ENCODE peak calls at places on chromosomes 3 and 15, in five cellular contexts. One of them, this sample, is unnamed.

GRCh38 chr3:188605960-188606359 is 452.0 kb downstream of the LPP start:
- DNase-seq in activated T-cell treated with anti-CD3 and anti-CD28 coated beads for 4 hours: no peak
- DNase-seq in astrocyte of the cerebellum: no peak
- DNase-seq in GM03348: no peak
- DNase-seq in HTR-8/SVneo: no peak
- DNase-seq in this sample: no peak

GRCh38 chr15:78315686-78316085 is 16.3 kb upstream of the SKIC8 start:
- DNase-seq in activated T-cell treated with anti-CD3 and anti-CD28 coated beads for 4 hours: no peak
- DNase-seq in astrocyte of the cerebellum: no peak
- DNase-seq in GM03348: no peak
- DNase-seq in HTR-8/SVneo: no peak
- DNase-seq in this sample: no peak

GRCh38 chr15:89496155-89497098 is at the start of gene RHCG:
- DNase-seq in activated T-cell treated with anti-CD3 and anti-CD28 coated beads for 4 hours: no peak
- DNase-seq in astrocyte of the cerebellum: no peak
- DNase-seq in GM03348: no peak
- DNase-seq in HTR-8/SVneo: no peak
- DNase-seq in this sample: peak; percentile 51

GRCh38 chr3:131995936-131996335 is 38.9 kb downstream of the CPNE4 start:
- DNase-seq in activated T-cell treated with anti-CD3 and anti-CD28 coated beads for 4 hours: no peak
- DNase-seq in astrocyte of the cerebellum: no peak
- DNase-seq in GM03348: no peak
- DNase-seq in HTR-8/SVneo: no peak
- DNase-seq in this sample: no peak

GRCh38 chr3:128489860-128490649 is 2.9 kb downstream of the GATA2 start:
- DNase-seq in activated T-cell treated with anti-CD3 and anti-CD28 coated beads for 4 hours: no peak
- DNase-seq in astrocyte of the cerebellum: no peak
- DNase-seq in GM03348: peak; percentile 65
- DNase-seq in HTR-8/SVneo: no peak
- DNase-seq in this sample: peak; percentile 63

GRCh38 chr15:101723874-101724674 is at the start of gene TARS3:
- DNase-seq in activated T-cell treated with anti-CD3 and anti-CD28 coated beads for 4 hours: peak; percentile 96
- DNase-seq in astrocyte of the cerebellum: peak; percentile 43
- DNase-seq in GM03348: peak; percentile 99
- DNase-seq in HTR-8/SVneo: peak; percentile 83
- DNase-seq in this sample: peak; percentile 94

GRCh38 chr3:120536642-120537041 is 59.5 kb upstream of the NDUFB4 start:
- DNase-seq in activated T-cell treated with anti-CD3 and anti-CD28 coated beads for 4 hours: no peak
- DNase-seq in astrocyte of the cerebellum: no peak
- DNase-seq in GM03348: no peak
- DNase-seq in HTR-8/SVneo: no peak
- DNase-seq in this sample: no peak

GRCh38 chr3:177516130-177517011 is 319.1 kb upstream of the TBL1XR1 start:
- DNase-seq in activated T-cell treated with anti-CD3 and anti-CD28 coated beads for 4 hours: no peak
- DNase-seq in astrocyte of the cerebellum: peak; percentile 96
- DNase-seq in GM03348: peak; percentile 56
- DNase-seq in HTR-8/SVneo: peak; percentile 44
- DNase-seq in this sample: peak; percentile 67

GRCh38 chr3:67605377-67605776 is 49.0 kb downstream of the SUCLG2 start:
- DNase-seq in activated T-cell treated with anti-CD3 and anti-CD28 coated beads for 4 hours: no peak
- DNase-seq in astrocyte of the cerebellum: peak; percentile 62
- DNase-seq in GM03348: peak; percentile 72
- DNase-seq in HTR-8/SVneo: peak; percentile 36
- DNase-seq in this sample: peak; percentile 3

GRCh38 chr15:69576035-69576526 is 123.5 kb downstream of the RPLP1 start:
- DNase-seq in activated T-cell treated with anti-CD3 and anti-CD28 coated beads for 4 hours: peak; percentile 55
- DNase-seq in astrocyte of the cerebellum: no peak
- DNase-seq in GM03348: peak; percentile 75
- DNase-seq in HTR-8/SVneo: peak; percentile 71
- DNase-seq in this sample: peak; percentile 70

GRCh38 chr3:127734181-127734720 is 61.5 kb downstream of the ABTB1 start:
- DNase-seq in activated T-cell treated with anti-CD3 and anti-CD28 coated beads for 4 hours: no peak
- DNase-seq in astrocyte of the cerebellum: no peak
- DNase-seq in GM03348: no peak
- DNase-seq in HTR-8/SVneo: no peak
- DNase-seq in this sample: no peak

GRCh38 chr3:5197470-5198312 is 10.2 kb downstream of the EDEM1 start:
- DNase-seq in activated T-cell treated with anti-CD3 and anti-CD28 coated beads for 4 hours: no peak
- DNase-seq in astrocyte of the cerebellum: no peak
- DNase-seq in GM03348: peak; percentile 48
- DNase-seq in HTR-8/SVneo: no peak
- DNase-seq in this sample: no peak

GRCh38 chr3:2283818-2284217 is 185.2 kb downstream of the CNTN4 start:
- DNase-seq in activated T-cell treated with anti-CD3 and anti-CD28 coated beads for 4 hours: no peak
- DNase-seq in astrocyte of the cerebellum: no peak
- DNase-seq in GM03348: no peak
- DNase-seq in HTR-8/SVneo: no peak
- DNase-seq in this sample: no peak

GRCh38 chr15:67543348-67543718 is 830 bp downstream of the MAP2K5 start:
- DNase-seq in activated T-cell treated with anti-CD3 and anti-CD28 coated beads for 4 hours: no peak
- DNase-seq in astrocyte of the cerebellum: no peak
- DNase-seq in GM03348: peak; percentile 36
- DNase-seq in HTR-8/SVneo: peak; percentile 30
- DNase-seq in this sample: no peak

GRCh38 chr3:38843898-38844297 is 27.9 kb upstream of the SCN10A start:
- DNase-seq in activated T-cell treated with anti-CD3 and anti-CD28 coated beads for 4 hours: no peak
- DNase-seq in astrocyte of the cerebellum: peak; percentile 48
- DNase-seq in GM03348: peak; percentile 48
- DNase-seq in HTR-8/SVneo: peak; percentile 32
- DNase-seq in this sample: peak; percentile 38

GRCh38 chr3:38039899-38040261 is 872 bp downstream of the DLEC1 start:
- DNase-seq in activated T-cell treated with anti-CD3 and anti-CD28 coated beads for 4 hours: no peak
- DNase-seq in astrocyte of the cerebellum: no peak
- DNase-seq in GM03348: peak; percentile 25
- DNase-seq in HTR-8/SVneo: no peak
- DNase-seq in this sample: peak; percentile 13

GRCh38 chr15:29849218-29849617 is 26.9 kb upstream of the TJP1 start:
- DNase-seq in activated T-cell treated with anti-CD3 and anti-CD28 coated beads for 4 hours: no peak
- DNase-seq in astrocyte of the cerebellum: no peak
- DNase-seq in GM03348: no peak
- DNase-seq in HTR-8/SVneo: no peak
- DNase-seq in this sample: peak; percentile 43

GRCh38 chr3:197561926-197562325 is 6.2 kb upstream of the BDH1 start:
- DNase-seq in activated T-cell treated with anti-CD3 and anti-CD28 coated beads for 4 hours: no peak
- DNase-seq in astrocyte of the cerebellum: no peak
- DNase-seq in GM03348: no peak
- DNase-seq in HTR-8/SVneo: no peak
- DNase-seq in this sample: no peak

GRCh38 chr3:156252656-156253055 is 132.3 kb downstream of the KCNAB1 start:
- DNase-seq in activated T-cell treated with anti-CD3 and anti-CD28 coated beads for 4 hours: no peak
- DNase-seq in astrocyte of the cerebellum: no peak
- DNase-seq in GM03348: no peak
- DNase-seq in HTR-8/SVneo: no peak
- DNase-seq in this sample: no peak

GRCh38 chr3:113736548-113737089 is 9.4 kb downstream of the NAA50 start:
- DNase-seq in activated T-cell treated with anti-CD3 and anti-CD28 coated beads for 4 hours: no peak
- DNase-seq in astrocyte of the cerebellum: peak; percentile 63
- DNase-seq in GM03348: peak; percentile 60
- DNase-seq in HTR-8/SVneo: peak; percentile 33
- DNase-seq in this sample: peak; percentile 37

GRCh38 chr3:28053759-28054158 is 187.7 kb upstream of the CMC1 start:
- DNase-seq in activated T-cell treated with anti-CD3 and anti-CD28 coated beads for 4 hours: no peak
- DNase-seq in astrocyte of the cerebellum: no peak
- DNase-seq in GM03348: peak; percentile 65
- DNase-seq in HTR-8/SVneo: no peak
- DNase-seq in this sample: peak; percentile 26

GRCh38 chr3:37546876-37547275 is 314.8 kb upstream of the CTDSPL start:
- DNase-seq in activated T-cell treated with anti-CD3 and anti-CD28 coated beads for 4 hours: no peak
- DNase-seq in astrocyte of the cerebellum: no peak
- DNase-seq in GM03348: peak; percentile 77
- DNase-seq in HTR-8/SVneo: peak; percentile 31
- DNase-seq in this sample: peak; percentile 13

GRCh38 chr3:73412020-73412419 is 212.7 kb downstream of the PDZRN3 start:
- DNase-seq in activated T-cell treated with anti-CD3 and anti-CD28 coated beads for 4 hours: no peak
- DNase-seq in astrocyte of the cerebellum: no peak
- DNase-seq in GM03348: no peak
- DNase-seq in HTR-8/SVneo: no peak
- DNase-seq in this sample: no peak

GRCh38 chr3:62601238-62601856 is 228.0 kb upstream of the FEZF2 start:
- DNase-seq in activated T-cell treated with anti-CD3 and anti-CD28 coated beads for 4 hours: no peak
- DNase-seq in astrocyte of the cerebellum: no peak
- DNase-seq in GM03348: peak; percentile 44
- DNase-seq in HTR-8/SVneo: no peak
- DNase-seq in this sample: peak; percentile 65

GRCh38 chr3:137325934-137326333 is 368.2 kb downstream of the IL20RB start:
- DNase-seq in activated T-cell treated with anti-CD3 and anti-CD28 coated beads for 4 hours: no peak
- DNase-seq in astrocyte of the cerebellum: no peak
- DNase-seq in GM03348: no peak
- DNase-seq in HTR-8/SVneo: no peak
- DNase-seq in this sample: no peak

GRCh38 chr3:51938780-51939425 is 2.8 kb downstream of the RRP9 start:
- DNase-seq in activated T-cell treated with anti-CD3 and anti-CD28 coated beads for 4 hours: no peak
- DNase-seq in astrocyte of the cerebellum: no peak
- DNase-seq in GM03348: no peak
- DNase-seq in HTR-8/SVneo: no peak
- DNase-seq in this sample: no peak

GRCh38 chr3:120102674-120103073 is 8.4 kb upstream of the GSK3B start:
- DNase-seq in activated T-cell treated with anti-CD3 and anti-CD28 coated beads for 4 hours: no peak
- DNase-seq in astrocyte of the cerebellum: no peak
- DNase-seq in GM03348: no peak
- DNase-seq in HTR-8/SVneo: no peak
- DNase-seq in this sample: no peak

GRCh38 chr15:92184142-92184541 is 209.5 kb upstream of the ST8SIA2 start:
- DNase-seq in activated T-cell treated with anti-CD3 and anti-CD28 coated beads for 4 hours: no peak
- DNase-seq in astrocyte of the cerebellum: no peak
- DNase-seq in GM03348: no peak
- DNase-seq in HTR-8/SVneo: no peak
- DNase-seq in this sample: no peak

GRCh38 chr3:31321620-31322019 is 211.1 kb upstream of the STT3B start:
- DNase-seq in activated T-cell treated with anti-CD3 and anti-CD28 coated beads for 4 hours: no peak
- DNase-seq in astrocyte of the cerebellum: no peak
- DNase-seq in GM03348: no peak
- DNase-seq in HTR-8/SVneo: no peak
- DNase-seq in this sample: no peak

GRCh38 chr15:63843901-63844317 is 10.2 kb upstream of the HERC1 start:
- DNase-seq in activated T-cell treated with anti-CD3 and anti-CD28 coated beads for 4 hours: no peak
- DNase-seq in astrocyte of the cerebellum: no peak
- DNase-seq in GM03348: peak; percentile 36
- DNase-seq in HTR-8/SVneo: peak; percentile 54
- DNase-seq in this sample: no peak

GRCh38 chr3:170701696-170702678 is 116.1 kb upstream of the SLC7A14 start:
- DNase-seq in activated T-cell treated with anti-CD3 and anti-CD28 coated beads for 4 hours: no peak
- DNase-seq in astrocyte of the cerebellum: no peak
- DNase-seq in GM03348: no peak
- DNase-seq in HTR-8/SVneo: no peak
- DNase-seq in this sample: no peak

GRCh38 chr3:144403040-144403457 is 431.4 kb downstream of the DIPK2A start:
- DNase-seq in activated T-cell treated with anti-CD3 and anti-CD28 coated beads for 4 hours: no peak
- DNase-seq in astrocyte of the cerebellum: no peak
- DNase-seq in GM03348: no peak
- DNase-seq in HTR-8/SVneo: no peak
- DNase-seq in this sample: no peak

GRCh38 chr3:64859625-64860590 is 172.1 kb upstream of the ADAMTS9 start:
- DNase-seq in activated T-cell treated with anti-CD3 and anti-CD28 coated beads for 4 hours: no peak
- DNase-seq in astrocyte of the cerebellum: peak; percentile 85
- DNase-seq in GM03348: no peak
- DNase-seq in HTR-8/SVneo: no peak
- DNase-seq in this sample: peak; percentile 10

GRCh38 chr15:99055555-99056134 is 48.1 kb upstream of the PGPEP1L start:
- DNase-seq in activated T-cell treated with anti-CD3 and anti-CD28 coated beads for 4 hours: no peak
- DNase-seq in astrocyte of the cerebellum: no peak
- DNase-seq in GM03348: no peak
- DNase-seq in HTR-8/SVneo: no peak
- DNase-seq in this sample: no peak

GRCh38 chr3:105354429-105354828 is 12.3 kb upstream of the ALCAM start:
- DNase-seq in activated T-cell treated with anti-CD3 and anti-CD28 coated beads for 4 hours: no peak
- DNase-seq in astrocyte of the cerebellum: no peak
- DNase-seq in GM03348: no peak
- DNase-seq in HTR-8/SVneo: peak; percentile 19
- DNase-seq in this sample: peak; percentile 36

GRCh38 chr3:161339517-161340500 is 31.5 kb downstream of the SPTSSB start:
- DNase-seq in activated T-cell treated with anti-CD3 and anti-CD28 coated beads for 4 hours: no peak
- DNase-seq in astrocyte of the cerebellum: no peak
- DNase-seq in GM03348: no peak
- DNase-seq in HTR-8/SVneo: no peak
- DNase-seq in this sample: no peak

GRCh38 chr15:53759333-53759975 is at the start of gene WDR72:
- DNase-seq in activated T-cell treated with anti-CD3 and anti-CD28 coated beads for 4 hours: no peak
- DNase-seq in astrocyte of the cerebellum: no peak
- DNase-seq in GM03348: peak; percentile 3
- DNase-seq in HTR-8/SVneo: no peak
- DNase-seq in this sample: no peak

This sample was measured in Daoy.